ENCODE peak calls at places on chromosome 4, in six cellular contexts. I, M, X, G, H and Z are unnamed samples.

GRCh38 chr4:10343656-10344055 is 113.6 kb downstream of the ZNF518B start:
- DNase-seq in H (no peak), I (no peak), M (no peak), G (no peak), X (no peak), Z (no peak)

GRCh38 chr4:40448875-40449274 is 113.7 kb downstream of the CHRNA9 start:
- DNase-seq in H (no peak), G (no peak), X (no peak), M (no peak), I (no peak), Z (no peak)

GRCh38 chr4:130026185-130026584 is 930.2 kb downstream of the C4orf33 start:
- DNase-seq in X (no peak), I (no peak), H (no peak), M (no peak), G (no peak), Z (no peak)

GRCh38 chr4:125316391-125316780 is 1.6 kb downstream of the FAT4 start:
- DNase-seq in I (no peak), M (no peak), X (peak; percentile 47), H (peak; percentile 49), G (no peak), Z (peak; percentile 40)

GRCh38 chr4:168713193-168713592 is 216.3 kb downstream of the PALLD start:
- DNase-seq in X (no peak), H (no peak), I (no peak), M (no peak), G (no peak), Z (no peak)

GRCh38 chr4:155766544-155766943 is 7.7 kb downstream of the GUCY1B1 start:
- DNase-seq in X (no peak), G (no peak), I (no peak), H (no peak), M (no peak), Z (no peak)

GRCh38 chr4:24070117-24070516 is 180.3 kb upstream of the PPARGC1A start:
- DNase-seq in G (no peak), H (peak; percentile 84), X (peak; percentile 40), I (peak; percentile 77), M (no peak), Z (peak; percentile 90)

GRCh38 chr4:1113311-1114009 is at the start of gene RNF212:
- DNase-seq in X (no peak), G (no peak), I (peak; percentile 14), M (peak; percentile 23), H (peak; percentile 15), Z (no peak)

GRCh38 chr4:105140684-105141490 is 5.8 kb upstream of the TET2 start:
- DNase-seq in I (no peak), X (no peak), H (peak; percentile 52), G (peak; percentile 72), M (peak; percentile 50), Z (no peak)

GRCh38 chr4:168857546-168858314 is 152.3 kb downstream of the CBR4 start:
- DNase-seq in M (peak; percentile 58), H (peak; percentile 91), G (no peak), I (no peak), X (peak; percentile 45), Z (no peak)